ENCODE peak calls at places on chromosomes 13 and 19, in eight cellular contexts. O, H, U, Q, A, L, W and S are unnamed samples. For H3K4me1, the result is how much of the 10 kb centered on the place peaks cover.

GRCh38 chr13:27822873-27823311 is 30.6 kb downstream of the GSX1 start:
- DNase-seq in O (no peak), U (no peak), Q (no peak), W (no peak), L (no peak), A (no peak), H (no peak), S (no peak)

GRCh38 chr19:15292847-15293582 is 39.3 kb downstream of the BRD4 start:
- DNase-seq in W (no peak), O (no peak), U (no peak), A (no peak), H (no peak), Q (no peak), L (peak), S (no peak)

GRCh38 chr19:45547965-45548609 is 36.5 kb downstream of the OPA3 start:
- DNase-seq in L (no peak), H (no peak), W (no peak), A (no peak), Q (peak), O (peak), U (peak), S (no peak)

GRCh38 chr19:17997969-17998826 is 9.8 kb upstream of the ARRDC2 start:
- DNase-seq in W (no peak), H (no peak), L (no peak), U (peak), A (no peak), O (no peak), Q (no peak), S (no peak)

GRCh38 chr13:66886248-66886647 is 343.9 kb downstream of the PCDH9 start:
- DNase-seq in O (no peak), U (no peak), H (no peak), A (no peak), Q (no peak), W (no peak), L (no peak), S (no peak)

GRCh38 chr13:65913173-65913572 is 1317.0 kb downstream of the PCDH9 start:
- DNase-seq in U (no peak), H (no peak), Q (no peak), W (no peak), A (no peak), O (no peak), L (no peak), S (no peak)

GRCh38 chr19:29098863-29099481 is 114.0 kb downstream of the UQCRFS1 start:
- DNase-seq in A (no peak), L (no peak), H (peak), Q (peak), U (peak), O (peak), W (peak), S (peak)

GRCh38 chr19:11286312-11286974 is 9.5 kb upstream of the TSPAN16 start:
- DNase-seq in U (no peak), W (no peak), Q (no peak), L (no peak), H (no peak), A (no peak), O (no peak), S (peak)

GRCh38 chr19:3036119-3036794 is 7.2 kb upstream of the TLE2 start:
- DNase-seq in H (peak), Q (peak), A (peak), L (peak), W (peak), O (peak), U (peak), S (peak)

GRCh38 chr13:109243311-109243951 is 543.0 kb downstream of the IRS2 start:
- DNase-seq in H (no peak), U (peak), Q (no peak), L (no peak), A (no peak), O (no peak), W (no peak), S (no peak)

GRCh38 chr19:7739801-7740659 is 7.3 kb downstream of the CD209 start:
- DNase-seq in Q (no peak), H (no peak), L (no peak), A (no peak), O (no peak), W (no peak), U (no peak), S (no peak)

GRCh38 chr13:79626924-79627323 is 146.0 kb downstream of the NDFIP2 start:
- DNase-seq in W (no peak), H (no peak), Q (no peak), L (no peak), U (no peak), A (no peak), O (no peak), S (no peak)

GRCh38 chr19:18006895-18007604 is 920 bp upstream of the ARRDC2 start:
- DNase-seq in W (peak), U (peak), H (peak), L (peak), A (peak), Q (peak), O (peak), S (peak)

GRCh38 chr19:30318261-30318660 is 53.9 kb upstream of the ZNF536 start:
- DNase-seq in Q (no peak), A (no peak), O (no peak), H (no peak), L (no peak), W (no peak), U (no peak), S (no peak)

GRCh38 chr13:45548281-45548680 is 67.3 kb downstream of the ERICH6B start:
- DNase-seq in U (no peak), A (no peak), H (no peak), Q (no peak), L (no peak), O (no peak), W (no peak), S (no peak)

GRCh38 chr13:71979616-71980015 is 112.6 kb upstream of the DACH1 start:
- DNase-seq in A (no peak), O (no peak), L (no peak), U (peak), Q (peak), H (no peak), W (no peak), S (no peak)

GRCh38 chr13:30121666-30122065 is 185.7 kb downstream of the KATNAL1 start:
- DNase-seq in L (no peak), U (no peak), W (no peak), Q (no peak), O (no peak), H (no peak), A (no peak), S (no peak)

GRCh38 chr19:53870485-53870844 is 2.8 kb downstream of the MYADM start:
- DNase-seq in W (no peak), A (no peak), Q (peak), H (no peak), U (peak), L (no peak), O (peak), S (no peak)

GRCh38 chr19:53873451-53874383 is 6.0 kb downstream of the MYADM start:
- DNase-seq in L (no peak), Q (no peak), O (no peak), W (no peak), H (no peak), U (no peak), A (no peak), S (peak)

GRCh38 chr19:53868892-53869804 is 1.5 kb downstream of the MYADM start:
- DNase-seq in A (peak), L (peak), H (peak), O (peak), U (peak), W (peak), Q (peak), S (peak)

GRCh38 chr19:53872762-53873161 is 5.1 kb downstream of the MYADM start:
- DNase-seq in W (no peak), A (no peak), H (no peak), O (no peak), L (no peak), Q (no peak), U (no peak), S (no peak)

GRCh38 chr19:53871448-53871847 is 3.8 kb downstream of the MYADM start:
- DNase-seq in Q (no peak), A (no peak), L (no peak), O (no peak), W (no peak), H (no peak), U (no peak), S (no peak)
- H3K4me1 ChIP-seq in Q (under half), A (under half), L (under half), O (under half), W (under half), H (under half), U (under half), S (under half)

DNA sequence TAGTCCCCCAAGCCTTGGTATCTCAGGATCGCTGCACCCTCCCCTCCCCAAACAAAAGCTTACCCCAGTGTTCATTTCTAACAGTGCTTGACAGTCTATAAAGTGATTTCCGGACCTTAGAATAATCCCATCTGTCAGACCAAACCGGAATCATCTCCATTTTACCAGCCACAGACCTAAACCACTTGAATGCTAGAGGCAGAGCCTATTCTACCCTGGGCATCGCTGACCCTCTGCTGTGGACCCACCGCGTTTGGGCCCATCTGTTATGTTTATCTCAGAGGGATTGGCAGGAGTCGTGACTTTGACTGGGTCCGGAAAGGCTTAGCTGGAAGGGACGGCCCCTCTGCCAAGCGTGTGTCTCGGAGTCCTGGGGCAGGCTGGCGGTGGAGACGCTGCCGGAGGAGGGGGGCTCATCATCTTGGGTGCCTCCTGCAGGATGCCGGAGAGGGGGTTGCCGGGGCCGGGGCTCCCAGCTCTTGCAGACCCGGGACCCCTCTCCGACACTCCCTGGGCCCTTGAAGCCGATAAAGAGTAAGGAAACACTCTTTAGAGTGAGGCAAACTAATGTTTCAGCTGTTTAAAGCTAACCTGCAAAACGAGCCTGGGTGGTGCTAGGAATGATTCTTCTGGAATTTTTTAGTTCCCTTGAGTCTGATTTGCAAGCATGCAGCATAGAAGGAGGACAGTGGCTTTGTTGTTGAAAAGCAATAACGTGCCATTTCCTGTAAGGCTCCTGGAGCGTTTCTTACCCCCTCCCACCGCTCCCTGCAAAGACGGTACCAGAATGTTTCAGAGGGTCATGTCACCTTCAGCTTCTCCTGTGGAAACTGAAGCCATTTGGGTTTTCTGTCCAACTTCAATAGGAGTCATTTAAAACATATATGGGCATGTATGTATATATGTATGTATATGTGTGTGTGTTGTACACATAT is 1.3 kb downstream of the SLC25A42 start:
- DNase-seq in O (peak), U (no peak), H (no peak), Q (peak), W (no peak), L (peak), A (no peak), S (no peak)
- H3K4me1 ChIP-seq in O (under half), U (under half), H (under half), Q (under half), W (half or more), L (half or more), A (under half), S (under half)

DNA sequence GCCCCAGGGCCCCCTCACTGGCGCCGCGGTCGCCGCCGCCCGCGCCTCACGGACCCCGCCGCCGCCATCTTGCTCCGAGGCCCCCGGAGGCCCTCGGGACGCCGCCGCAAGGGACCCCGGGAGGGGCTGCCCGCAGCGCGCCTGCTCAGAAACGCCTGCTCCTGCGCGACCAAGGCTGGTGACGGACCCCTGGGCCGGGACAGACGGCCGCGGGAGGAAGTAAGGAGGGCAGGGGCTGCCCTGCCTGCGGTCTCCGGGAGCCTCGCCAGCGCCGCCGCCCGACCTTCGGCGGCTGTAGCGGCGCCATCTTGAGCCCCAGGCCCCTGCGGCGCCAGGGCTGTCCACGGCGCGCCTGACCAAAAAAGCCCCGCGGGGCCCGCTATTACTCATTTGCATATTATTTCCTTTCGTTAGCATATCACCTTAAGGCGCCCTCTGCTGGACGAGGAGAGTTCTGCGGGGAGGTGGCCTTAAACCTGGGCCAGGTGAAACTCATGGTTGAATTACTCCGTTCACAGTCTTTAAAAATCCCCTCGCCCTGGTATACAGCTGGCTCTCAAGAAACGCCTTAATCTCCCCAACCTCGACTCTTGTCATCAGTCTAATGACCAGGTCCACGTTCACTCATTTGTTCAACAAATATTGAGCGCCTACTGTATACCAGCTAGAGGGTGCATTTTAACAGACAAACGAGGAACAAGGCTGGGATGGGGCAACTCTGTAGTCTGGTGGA is at the start of gene REXO1:
- DNase-seq in Q (peak), H (peak), O (peak), U (peak), A (peak), W (peak), L (peak), S (peak)
- H3K4me1 ChIP-seq in Q (half or more), H (under half), O (under half), U (under half), A (under half), W (under half), L (half or more), S (under half)

GRCh38 chr19:50673118-50673517 is 23.9 kb downstream of the C19orf81 start:
- DNase-seq in U (no peak), O (no peak), H (no peak), Q (no peak), A (no peak), L (no peak), W (no peak), S (no peak)

GRCh38 chr19:50679177-50680125 is 30.2 kb downstream of the C19orf81 start:
- DNase-seq in A (peak), O (peak), H (peak), U (peak), W (peak), L (peak), Q (peak), S (peak)

GRCh38 chr19:50677636-50678035 is 28.4 kb downstream of the C19orf81 start:
- DNase-seq in O (no peak), Q (no peak), L (no peak), H (no peak), A (no peak), W (no peak), U (no peak), S (no peak)

GRCh38 chr19:50678323-50678722 is 29.1 kb downstream of the C19orf81 start:
- DNase-seq in A (no peak), Q (no peak), O (no peak), L (no peak), U (no peak), H (no peak), W (no peak), S (no peak)

GRCh38 chr19:50676625-50677197 is 27.5 kb downstream of the C19orf81 start:
- DNase-seq in O (no peak), H (no peak), U (no peak), W (no peak), A (no peak), Q (no peak), L (no peak), S (no peak)
- H3K4me1 ChIP-seq in O (under half), H (under half), U (under half), W (under half), A (under half), Q (under half), L (under half), S (under half)